ENCODE peak calls at places on chromosomes 5 and 9, in five cellular contexts. One of them, this sample, is unnamed.

GRCh38 chr5:100731768-100732167 is 171.3 kb downstream of the ST8SIA4 start:
- DNase-seq in mesothelial cell of epicardium: no peak
- DNase-seq in tibial artery: no peak
- DNase-seq in AG04450: no peak
- DNase-seq in cardiac muscle cell: no peak
- DNase-seq in this sample: no peak

GRCh38 chr9:81190659-81191058 is 498.7 kb downstream of the TLE1 start:
- DNase-seq in mesothelial cell of epicardium: no peak
- DNase-seq in tibial artery: no peak
- DNase-seq in AG04450: no peak
- DNase-seq in cardiac muscle cell: no peak
- DNase-seq in this sample: no peak

GRCh38 chr5:138544171-138545134 is 1.4 kb upstream of the ETF1 start:
- DNase-seq in mesothelial cell of epicardium: no peak
- DNase-seq in tibial artery: peak; percentile 32
- DNase-seq in AG04450: no peak
- DNase-seq in cardiac muscle cell: no peak
- DNase-seq in this sample: no peak

GRCh38 chr5:119288364-119289047 is 67.3 kb upstream of the TNFAIP8 start:
- DNase-seq in mesothelial cell of epicardium: no peak
- DNase-seq in tibial artery: no peak
- DNase-seq in AG04450: no peak
- DNase-seq in cardiac muscle cell: no peak
- DNase-seq in this sample: no peak

GRCh38 chr9:13139641-13140171 is 139.8 kb downstream of the MPDZ start:
- DNase-seq in mesothelial cell of epicardium: no peak
- DNase-seq in tibial artery: no peak
- DNase-seq in AG04450: peak; percentile 64
- DNase-seq in cardiac muscle cell: no peak
- DNase-seq in this sample: no peak

GRCh38 chr9:125889524-125890473 is 142.6 kb downstream of the PBX3 start:
- DNase-seq in mesothelial cell of epicardium: peak; percentile 50
- DNase-seq in tibial artery: peak; percentile 23
- DNase-seq in AG04450: no peak
- DNase-seq in cardiac muscle cell: peak; percentile 66
- DNase-seq in this sample: no peak

GRCh38 chr5:153619706-153620105 is 129.2 kb downstream of the GRIA1 start:
- DNase-seq in mesothelial cell of epicardium: no peak
- DNase-seq in tibial artery: no peak
- DNase-seq in AG04450: no peak
- DNase-seq in cardiac muscle cell: no peak
- DNase-seq in this sample: no peak

GRCh38 chr9:71962328-71962727 is 50.9 kb downstream of the C9orf85 start:
- DNase-seq in mesothelial cell of epicardium: no peak
- DNase-seq in tibial artery: no peak
- DNase-seq in AG04450: no peak
- DNase-seq in cardiac muscle cell: no peak
- DNase-seq in this sample: no peak

GRCh38 chr9:90029996-90030395 is 425.2 kb downstream of the GADD45G start:
- DNase-seq in mesothelial cell of epicardium: no peak
- DNase-seq in tibial artery: no peak
- DNase-seq in AG04450: no peak
- DNase-seq in cardiac muscle cell: no peak
- DNase-seq in this sample: no peak

GRCh38 chr9:16048129-16048528 is 495.3 kb downstream of the CCDC171 start:
- DNase-seq in mesothelial cell of epicardium: no peak
- DNase-seq in tibial artery: no peak
- DNase-seq in AG04450: no peak
- DNase-seq in cardiac muscle cell: no peak
- DNase-seq in this sample: no peak

GRCh38 chr5:444226-444625 is 1.2 kb downstream of the EXOC3 start:
- DNase-seq in mesothelial cell of epicardium: no peak
- DNase-seq in tibial artery: peak; percentile 3
- DNase-seq in AG04450: no peak
- DNase-seq in cardiac muscle cell: no peak
- DNase-seq in this sample: no peak

GRCh38 chr9:78669591-78669990 is 372.7 kb downstream of the PSAT1 start:
- DNase-seq in mesothelial cell of epicardium: no peak
- DNase-seq in tibial artery: no peak
- DNase-seq in AG04450: no peak
- DNase-seq in cardiac muscle cell: no peak
- DNase-seq in this sample: no peak
- TF ChIP-seq CTCF in mesothelial cell of epicardium: no peak
- TF ChIP-seq CTCF in tibial artery: no peak
- TF ChIP-seq CTCF in AG04450: no peak
- TF ChIP-seq CTCF in cardiac muscle cell: no peak
- TF ChIP-seq CTCF in this sample: no peak

GRCh38 chr5:97043511-97043910 is 98.9 kb downstream of the LIX1 start:
- DNase-seq in mesothelial cell of epicardium: no peak
- DNase-seq in tibial artery: no peak
- DNase-seq in AG04450: no peak
- DNase-seq in cardiac muscle cell: peak; percentile 28
- DNase-seq in this sample: no peak

GRCh38 chr5:97046270-97046982 is 96.0 kb downstream of the LIX1 start:
- DNase-seq in mesothelial cell of epicardium: no peak
- DNase-seq in tibial artery: no peak
- DNase-seq in AG04450: no peak
- DNase-seq in cardiac muscle cell: no peak
- DNase-seq in this sample: no peak

GRCh38 chr5:97042981-97043380 is 99.4 kb downstream of the LIX1 start:
- DNase-seq in mesothelial cell of epicardium: no peak
- DNase-seq in tibial artery: no peak
- DNase-seq in AG04450: no peak
- DNase-seq in cardiac muscle cell: peak; percentile 81
- DNase-seq in this sample: no peak

GRCh38 chr5:97041239-97041638 is 101.2 kb downstream of the LIX1 start:
- DNase-seq in mesothelial cell of epicardium: no peak
- DNase-seq in tibial artery: no peak
- DNase-seq in AG04450: no peak
- DNase-seq in cardiac muscle cell: no peak
- DNase-seq in this sample: no peak

DNA sequence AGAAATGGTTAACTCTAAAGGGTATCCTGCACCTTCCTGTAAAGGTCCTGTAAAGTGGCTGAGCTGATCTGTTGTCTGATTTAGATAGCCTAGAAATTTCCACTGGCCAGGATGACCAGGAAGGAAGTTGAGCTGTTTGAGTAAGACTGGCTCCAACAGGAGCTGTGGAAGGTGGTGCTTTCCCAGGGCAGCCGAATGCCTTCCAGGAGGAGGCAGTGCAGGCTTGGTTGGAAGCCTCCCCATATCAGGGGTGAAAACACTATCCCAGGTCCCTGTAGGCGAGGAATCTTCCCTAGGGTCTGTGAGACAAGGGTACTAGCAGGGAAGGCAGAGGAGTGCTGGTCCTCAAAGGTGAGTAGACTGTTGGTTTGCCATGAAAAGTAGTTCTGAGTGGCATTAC is 98.4 kb downstream of the LIX1 start:
- DNase-seq in mesothelial cell of epicardium: no peak
- DNase-seq in tibial artery: no peak
- DNase-seq in AG04450: no peak
- DNase-seq in cardiac muscle cell: peak; percentile 59
- DNase-seq in this sample: no peak
- TF ChIP-seq CTCF in mesothelial cell of epicardium: no peak
- TF ChIP-seq CTCF in tibial artery: peak; percentile 22
- TF ChIP-seq CTCF in AG04450: peak; percentile 41
- TF ChIP-seq CTCF in cardiac muscle cell: peak; percentile 32
- TF ChIP-seq CTCF in this sample: peak; percentile 36

DNA sequence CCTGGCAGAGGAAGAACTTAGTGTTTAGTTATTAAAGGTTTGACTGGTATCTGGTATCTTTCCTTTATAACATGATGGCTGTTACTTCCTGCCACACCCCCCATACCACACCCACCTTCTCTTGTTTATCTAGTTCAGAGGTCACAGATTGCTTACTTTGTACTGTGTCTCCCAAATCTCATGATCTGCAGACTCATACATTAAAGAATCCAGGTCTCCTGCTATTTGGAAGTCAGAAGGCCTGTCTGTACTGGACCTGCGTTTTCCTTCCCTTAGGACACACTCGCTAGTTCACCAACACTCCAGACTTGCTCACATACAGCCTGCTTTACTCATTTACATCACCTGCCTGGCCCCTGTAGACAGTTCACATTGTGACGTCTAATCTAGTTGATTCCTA is 39.3 kb downstream of the NUDT12 start:
- DNase-seq in mesothelial cell of epicardium: no peak
- DNase-seq in tibial artery: no peak
- DNase-seq in AG04450: no peak
- DNase-seq in cardiac muscle cell: no peak
- DNase-seq in this sample: no peak
- TF ChIP-seq CTCF in mesothelial cell of epicardium: no peak
- TF ChIP-seq CTCF in tibial artery: no peak
- TF ChIP-seq CTCF in AG04450: no peak
- TF ChIP-seq CTCF in cardiac muscle cell: no peak
- TF ChIP-seq CTCF in this sample: no peak

GRCh38 chr9:86286278-86286677 is 3.9 kb upstream of the ISCA1 start:
- DNase-seq in mesothelial cell of epicardium: no peak
- DNase-seq in tibial artery: no peak
- DNase-seq in AG04450: no peak
- DNase-seq in cardiac muscle cell: no peak
- DNase-seq in this sample: no peak

GRCh38 chr9:86288501-86288900 is 6.2 kb upstream of the ISCA1 start:
- DNase-seq in mesothelial cell of epicardium: no peak
- DNase-seq in tibial artery: no peak
- DNase-seq in AG04450: no peak
- DNase-seq in cardiac muscle cell: no peak
- DNase-seq in this sample: no peak

GRCh38 chr9:86282979-86283535 is 719 bp upstream of the ISCA1 start:
- DNase-seq in mesothelial cell of epicardium: no peak
- DNase-seq in tibial artery: no peak
- DNase-seq in AG04450: peak; percentile 52
- DNase-seq in cardiac muscle cell: no peak
- DNase-seq in this sample: no peak

GRCh38 chr9:86285247-86285646 is 2.9 kb upstream of the ISCA1 start:
- DNase-seq in mesothelial cell of epicardium: no peak
- DNase-seq in tibial artery: no peak
- DNase-seq in AG04450: no peak
- DNase-seq in cardiac muscle cell: no peak
- DNase-seq in this sample: no peak

GRCh38 chr9:86287013-86287412 is 4.7 kb upstream of the ISCA1 start:
- DNase-seq in mesothelial cell of epicardium: no peak
- DNase-seq in tibial artery: no peak
- DNase-seq in AG04450: no peak
- DNase-seq in cardiac muscle cell: peak; percentile 49
- DNase-seq in this sample: no peak
- TF ChIP-seq CTCF in mesothelial cell of epicardium: no peak
- TF ChIP-seq CTCF in tibial artery: no peak
- TF ChIP-seq CTCF in AG04450: peak; percentile 50
- TF ChIP-seq CTCF in cardiac muscle cell: peak; percentile 49
- TF ChIP-seq CTCF in this sample: peak; percentile 66

GRCh38 chr5:168829922-168830417 is 250.8 kb upstream of the PANK3 start:
- DNase-seq in mesothelial cell of epicardium: no peak
- DNase-seq in tibial artery: no peak
- DNase-seq in AG04450: no peak
- DNase-seq in cardiac muscle cell: no peak
- DNase-seq in this sample: no peak

GRCh38 chr5:168829044-168829443 is 249.9 kb upstream of the PANK3 start:
- DNase-seq in mesothelial cell of epicardium: no peak
- DNase-seq in tibial artery: no peak
- DNase-seq in AG04450: no peak
- DNase-seq in cardiac muscle cell: no peak
- DNase-seq in this sample: no peak

GRCh38 chr5:168830833-168831232 is 251.7 kb upstream of the PANK3 start:
- DNase-seq in mesothelial cell of epicardium: no peak
- DNase-seq in tibial artery: no peak
- DNase-seq in AG04450: no peak
- DNase-seq in cardiac muscle cell: no peak
- DNase-seq in this sample: no peak

GRCh38 chr5:168826292-168826725 is 247.1 kb upstream of the PANK3 start:
- DNase-seq in mesothelial cell of epicardium: no peak
- DNase-seq in tibial artery: no peak
- DNase-seq in AG04450: no peak
- DNase-seq in cardiac muscle cell: no peak
- DNase-seq in this sample: no peak

GRCh38 chr5:168827636-168828035 is 248.5 kb upstream of the PANK3 start:
- DNase-seq in mesothelial cell of epicardium: no peak
- DNase-seq in tibial artery: no peak
- DNase-seq in AG04450: no peak
- DNase-seq in cardiac muscle cell: no peak
- DNase-seq in this sample: no peak
- TF ChIP-seq CTCF in mesothelial cell of epicardium: no peak
- TF ChIP-seq CTCF in tibial artery: no peak
- TF ChIP-seq CTCF in AG04450: no peak
- TF ChIP-seq CTCF in cardiac muscle cell: no peak
- TF ChIP-seq CTCF in this sample: no peak

GRCh38 chr9:131008909-131009618 is at the start of gene LAMC3:
- DNase-seq in mesothelial cell of epicardium: peak; percentile 55
- DNase-seq in tibial artery: no peak
- DNase-seq in AG04450: no peak
- DNase-seq in cardiac muscle cell: peak; percentile 70
- DNase-seq in this sample: no peak
- TF ChIP-seq CTCF in mesothelial cell of epicardium: no peak
- TF ChIP-seq CTCF in tibial artery: peak; percentile 29
- TF ChIP-seq CTCF in AG04450: peak; percentile 32
- TF ChIP-seq CTCF in cardiac muscle cell: peak; percentile 28
- TF ChIP-seq CTCF in this sample: peak; percentile 69

GRCh38 chr9:107138261-107138992 is 144.7 kb upstream of the RAD23B start:
- DNase-seq in mesothelial cell of epicardium: no peak
- DNase-seq in tibial artery: no peak
- DNase-seq in AG04450: no peak
- DNase-seq in cardiac muscle cell: no peak
- DNase-seq in this sample: no peak

GRCh38 chr9:107142896-107143603 is 140.0 kb upstream of the RAD23B start:
- DNase-seq in mesothelial cell of epicardium: no peak
- DNase-seq in tibial artery: no peak
- DNase-seq in AG04450: no peak
- DNase-seq in cardiac muscle cell: no peak
- DNase-seq in this sample: no peak

GRCh38 chr9:107144475-107144874 is 138.6 kb upstream of the RAD23B start:
- DNase-seq in mesothelial cell of epicardium: no peak
- DNase-seq in tibial artery: no peak
- DNase-seq in AG04450: no peak
- DNase-seq in cardiac muscle cell: no peak
- DNase-seq in this sample: no peak

GRCh38 chr9:107142430-107142829 is 140.6 kb upstream of the RAD23B start:
- DNase-seq in mesothelial cell of epicardium: no peak
- DNase-seq in tibial artery: no peak
- DNase-seq in AG04450: no peak
- DNase-seq in cardiac muscle cell: no peak
- DNase-seq in this sample: no peak

GRCh38 chr9:107141967-107142366 is 141.1 kb upstream of the RAD23B start:
- DNase-seq in mesothelial cell of epicardium: no peak
- DNase-seq in tibial artery: no peak
- DNase-seq in AG04450: no peak
- DNase-seq in cardiac muscle cell: no peak
- DNase-seq in this sample: no peak
- TF ChIP-seq CTCF in mesothelial cell of epicardium: no peak
- TF ChIP-seq CTCF in tibial artery: no peak
- TF ChIP-seq CTCF in AG04450: peak; percentile 34
- TF ChIP-seq CTCF in cardiac muscle cell: peak; percentile 21
- TF ChIP-seq CTCF in this sample: peak; percentile 38